ENCODE peak calls at places on chromosomes 16 and 17, in ten cellular contexts. G, R, C, W, Z, E, K, J, U and D are unnamed samples.

GRCh38 chr17:44130693-44131349 is 7.4 kb upstream of the HDAC5 start:
- DNase-seq in G (no peak), R (no peak), C (no peak), W (no peak), Z (no peak), E (no peak), K (no peak), J (no peak), U (no peak), D (no peak)

GRCh38 chr16:2818278-2818876 is 1.3 kb downstream of the PRSS21 start:
- DNase-seq in G (no peak), R (no peak), C (no peak), W (no peak), Z (no peak), E (no peak), K (no peak), J (peak), U (no peak), D (no peak)

GRCh38 chr17:4881761-4882555 is 17.4 kb upstream of the C17orf107 start:
- DNase-seq in G (peak), R (peak), C (peak), W (peak), Z (peak), E (peak), K (peak), J (no peak), U (peak), D (no peak)

GRCh38 chr17:5619088-5619740 is 34.9 kb upstream of the NLRP1 start:
- DNase-seq in G (no peak), R (no peak), C (no peak), W (peak), Z (no peak), E (no peak), K (no peak), J (no peak), U (no peak), D (no peak)

GRCh38 chr16:84271866-84272265 is 22.8 kb upstream of the WFDC1 start:
- DNase-seq in G (no peak), R (no peak), C (no peak), W (no peak), Z (no peak), E (no peak), K (no peak), J (no peak), U (no peak), D (no peak)

GRCh38 chr17:58165981-58166380 is 801 bp upstream of the OR4D2 start:
- DNase-seq in G (no peak), R (no peak), C (no peak), W (no peak), Z (no peak), E (no peak), K (no peak), J (no peak), U (no peak), D (no peak)

GRCh38 chr16:53672461-53672860 is 31.2 kb downstream of the RPGRIP1L start:
- DNase-seq in G (no peak), R (no peak), C (no peak), W (no peak), Z (no peak), E (no peak), K (no peak), J (no peak), U (no peak), D (no peak)

GRCh38 chr17:27396941-27397340 is 59.3 kb upstream of the KSR1 start:
- DNase-seq in G (no peak), R (no peak), C (peak), W (no peak), Z (no peak), E (peak), K (no peak), J (no peak), U (peak), D (no peak)

GRCh38 chr16:87305505-87306391 is 11.4 kb downstream of the C16orf95 start:
- DNase-seq in G (no peak), R (no peak), C (no peak), W (no peak), Z (no peak), E (no peak), K (no peak), J (no peak), U (no peak), D (no peak)

GRCh38 chr16:23026777-23027362 is 122.4 kb downstream of the USP31 start:
- DNase-seq in G (peak), R (peak), C (no peak), W (peak), Z (no peak), E (peak), K (no peak), J (no peak), U (peak), D (no peak)

GRCh38 chr17:79798296-79799173 is 1.7 kb upstream of the CBX8 start:
- DNase-seq in G (no peak), R (peak), C (no peak), W (no peak), Z (no peak), E (no peak), K (no peak), J (no peak), U (no peak), D (no peak)

GRCh38 chr17:82518826-82519810 is at the start of gene FOXK2:
- DNase-seq in G (peak), R (peak), C (peak), W (peak), Z (peak), E (peak), K (peak), J (peak), U (peak), D (peak)

GRCh38 chr17:40352779-40353394 is 11.7 kb downstream of the GJD3 start:
- DNase-seq in G (no peak), R (no peak), C (no peak), W (no peak), Z (no peak), E (no peak), K (no peak), J (no peak), U (no peak), D (no peak)

GRCh38 chr17:35119370-35120185 is at the start of gene RAD51D:
- DNase-seq in G (peak), R (peak), C (peak), W (peak), Z (peak), E (peak), K (peak), J (peak), U (peak), D (peak)

GRCh38 chr16:9946022-9946720 is 236.1 kb downstream of the GRIN2A start:
- DNase-seq in G (no peak), R (no peak), C (no peak), W (no peak), Z (no peak), E (no peak), K (no peak), J (no peak), U (no peak), D (no peak)

GRCh38 chr17:61366715-61367413 is 32.8 kb upstream of the TBX2 start:
- DNase-seq in G (no peak), R (no peak), C (no peak), W (no peak), Z (no peak), E (no peak), K (no peak), J (no peak), U (no peak), D (no peak)

GRCh38 chr17:68460096-68460495 is 2.8 kb upstream of the WIPI1 start:
- DNase-seq in G (no peak), R (no peak), C (no peak), W (no peak), Z (no peak), E (no peak), K (no peak), J (no peak), U (no peak), D (no peak)
- H3K27ac ChIP-seq in G (no peak), R (no peak), C (peak), W (peak), Z (no peak), E (no peak), K (peak), J (no peak), U (no peak), D (no peak)

DNA sequence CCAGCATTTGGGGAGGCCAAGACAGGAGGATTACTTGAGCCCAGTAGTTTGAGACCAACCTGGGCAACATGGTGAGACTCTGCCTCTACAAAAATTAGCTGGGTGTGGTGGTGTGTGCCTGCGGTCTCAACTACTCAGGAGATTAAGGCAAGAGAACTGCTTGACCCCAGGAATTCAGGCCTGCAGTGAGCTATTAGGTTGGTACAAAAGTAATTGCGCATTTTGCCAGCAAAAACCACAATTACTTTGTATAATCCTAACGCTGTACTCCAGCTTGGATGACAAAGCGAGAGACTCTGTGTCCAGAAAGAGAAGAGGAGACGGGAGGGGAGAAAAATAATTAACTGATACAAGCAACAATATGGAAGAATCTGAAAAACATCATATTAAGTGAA is 32.7 kb downstream of the YWHAE start:
- DNase-seq in G (no peak), R (no peak), C (no peak), W (no peak), Z (no peak), E (peak), K (no peak), J (peak), U (no peak), D (no peak)
- H3K27ac ChIP-seq in G (no peak), R (peak), C (no peak), W (no peak), Z (peak), E (peak), K (no peak), J (peak), U (no peak), D (no peak)

DNA sequence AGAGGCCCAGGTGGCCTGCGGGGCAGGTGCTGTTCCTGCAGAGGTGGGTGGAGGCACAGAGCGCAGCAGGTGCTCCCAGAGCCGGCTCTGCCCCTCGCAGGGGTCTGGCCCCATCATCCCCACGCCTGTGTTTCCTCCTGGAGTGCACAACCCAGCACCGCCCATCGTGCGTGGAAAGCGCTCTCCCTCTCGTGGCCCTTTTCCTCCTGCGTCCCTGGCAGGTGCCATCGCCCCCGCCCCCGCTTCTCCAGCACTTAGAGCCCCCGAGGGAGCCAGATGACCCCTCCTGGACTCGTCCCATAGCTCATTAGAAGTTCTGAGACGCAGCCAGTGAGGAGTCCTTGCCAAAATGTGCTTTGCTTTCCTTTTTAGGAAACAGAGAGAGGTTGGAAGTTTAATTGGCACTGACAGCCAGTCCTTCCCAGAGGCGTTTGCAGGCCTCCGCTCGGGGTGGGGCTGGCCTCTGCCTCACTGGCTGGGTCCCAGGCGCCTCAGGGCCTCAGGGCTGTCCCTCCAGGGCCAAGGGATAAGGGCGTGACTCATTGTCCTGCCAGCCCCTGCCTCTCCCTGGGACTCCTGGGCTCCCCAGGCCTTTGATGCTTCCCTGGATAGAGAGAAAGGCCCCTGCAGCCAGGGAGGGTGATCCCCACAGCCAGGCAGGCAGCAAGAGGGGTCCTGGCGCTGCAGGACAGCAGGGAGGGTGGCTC is 32.2 kb upstream of the CHMP6 start:
- DNase-seq in G (no peak), R (peak), C (no peak), W (no peak), Z (peak), E (peak), K (no peak), J (peak), U (peak), D (no peak)
- H3K27ac ChIP-seq in G (no peak), R (no peak), C (no peak), W (no peak), Z (peak), E (peak), K (no peak), J (peak), U (no peak), D (peak)

GRCh38 chr16:56983211-56983751 is 6.1 kb upstream of the NLRC5 start:
- DNase-seq in G (no peak), R (no peak), C (no peak), W (no peak), Z (no peak), E (no peak), K (no peak), J (no peak), U (no peak), D (no peak)

GRCh38 chr16:56980203-56980535 is 9.2 kb upstream of the NLRC5 start:
- DNase-seq in G (no peak), R (no peak), C (no peak), W (no peak), Z (no peak), E (no peak), K (no peak), J (no peak), U (no peak), D (no peak)

GRCh38 chr16:56981729-56982271 is 7.6 kb upstream of the NLRC5 start:
- DNase-seq in G (no peak), R (no peak), C (no peak), W (no peak), Z (no peak), E (no peak), K (no peak), J (no peak), U (no peak), D (no peak)

GRCh38 chr16:56982695-56983094 is 6.7 kb upstream of the NLRC5 start:
- DNase-seq in G (no peak), R (no peak), C (no peak), W (no peak), Z (no peak), E (no peak), K (no peak), J (no peak), U (no peak), D (no peak)

DNA sequence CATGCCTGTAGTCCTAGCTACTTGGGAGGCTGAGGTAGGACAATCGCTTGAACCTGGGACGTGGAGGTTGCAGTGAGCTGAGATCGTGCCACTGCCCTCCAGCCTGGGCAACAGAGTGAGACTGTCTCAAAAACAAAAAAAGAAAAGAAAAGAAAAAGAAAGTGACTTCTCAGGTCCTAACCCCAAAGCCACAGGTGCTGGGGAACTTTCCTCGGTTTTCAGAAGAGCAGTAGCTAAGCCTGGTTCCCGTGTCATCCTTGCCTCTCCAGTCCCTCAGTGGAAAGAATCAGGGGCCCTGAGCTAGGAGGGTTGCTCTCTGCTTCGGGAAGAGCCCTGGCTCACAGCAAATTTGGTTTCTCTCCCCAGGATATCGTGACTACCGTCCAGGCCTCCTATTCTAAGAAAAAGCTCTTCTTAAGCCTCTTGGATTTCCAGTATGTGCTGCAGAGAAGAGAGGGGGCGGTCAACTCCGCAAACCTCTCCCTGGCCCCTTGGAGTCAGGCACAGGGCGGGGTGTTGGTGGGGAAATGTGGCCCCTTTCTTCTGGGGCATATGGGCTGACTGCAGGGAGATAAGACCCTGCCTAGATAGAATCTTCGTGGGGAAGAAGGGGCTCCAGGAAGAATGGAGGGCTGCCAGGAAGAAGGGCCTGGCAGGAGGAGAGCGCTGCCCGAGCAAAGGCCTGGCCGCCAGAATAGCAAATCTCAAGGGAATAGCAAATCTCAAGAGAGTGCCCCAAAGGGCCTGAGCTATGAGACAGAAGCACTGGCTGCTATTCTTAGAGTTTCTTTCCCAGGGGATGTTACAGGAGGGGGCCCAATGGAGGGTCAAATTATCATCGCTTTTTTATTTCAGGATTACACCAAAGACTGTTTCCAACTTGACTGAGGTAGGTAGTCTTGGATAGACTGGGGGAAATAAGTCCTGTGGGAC is 8.3 kb upstream of the NLRC5 start:
- DNase-seq in G (peak), R (no peak), C (no peak), W (peak), Z (no peak), E (no peak), K (no peak), J (no peak), U (no peak), D (no peak)
- H3K27ac ChIP-seq in G (peak), R (no peak), C (no peak), W (peak), Z (no peak), E (no peak), K (no peak), J (no peak), U (no peak), D (no peak)

GRCh38 chr17:72503556-72503955 is 382.7 kb downstream of the SOX9 start:
- DNase-seq in G (no peak), R (no peak), C (no peak), W (no peak), Z (no peak), E (no peak), K (no peak), J (no peak), U (no peak), D (no peak)
- H3K27ac ChIP-seq in G (no peak), R (peak), C (no peak), W (no peak), Z (no peak), E (no peak), K (no peak), J (no peak), U (no peak), D (no peak)

GRCh38 chr16:29845656-29846055 is 17.4 kb downstream of the CDIPT start:
- DNase-seq in G (no peak), R (no peak), C (peak), W (no peak), Z (no peak), E (no peak), K (no peak), J (no peak), U (no peak), D (no peak)
- H3K27ac ChIP-seq in G (no peak), R (no peak), C (no peak), W (no peak), Z (no peak), E (no peak), K (no peak), J (no peak), U (no peak), D (no peak)